ENCODE peak calls at places on chromosomes 6 and 20, in six cellular contexts. M is endothelial cell of umbilical vein, O is suprapubic skin, K is gastrocnemius medialis, G is adrenal gland, E is uterus. I is an unnamed sample.
A peak's percentile ranks its signal among the peaks of the same experiment; 100 is the strongest.

GRCh38 chr6:134249412-134249758 is 68.5 kb downstream of the SGK1 start:
- DNase-seq in M (no peak), O (no peak), K (no peak), G (no peak), E (no peak), I (no peak)

GRCh38 chr20:8721098-8721497 is 347.8 kb upstream of the PLCB4 start:
- DNase-seq in M (peak; percentile 72), O (no peak), K (no peak), G (peak; percentile 84), E (peak; percentile 33), I (peak; percentile 57)

GRCh38 chr6:152301021-152301805 is 335.9 kb downstream of the SYNE1 start:
- DNase-seq in M (no peak), O (no peak), K (no peak), G (no peak), E (no peak), I (no peak)

GRCh38 chr20:11178946-11179654 is 505.3 kb upstream of the JAG1 start:
- DNase-seq in M (peak; percentile 95), O (no peak), K (no peak), G (no peak), E (no peak), I (no peak)

GRCh38 chr6:62891065-62891647 is 320.1 kb upstream of the FKBP1C start:
- DNase-seq in M (no peak), O (no peak), K (no peak), G (no peak), E (no peak), I (no peak)

GRCh38 chr6:35911871-35912653 is 8.8 kb downstream of the SRPK1 start:
- DNase-seq in M (no peak), O (no peak), K (no peak), G (no peak), E (no peak), I (no peak)

GRCh38 chr20:48431635-48432034 is 396.2 kb downstream of the PREX1 start:
- DNase-seq in M (no peak), O (no peak), K (no peak), G (no peak), E (no peak), I (no peak)

GRCh38 chr6:73538116-73538779 is 17.4 kb upstream of the EEF1A1 start:
- DNase-seq in M (no peak), O (no peak), K (no peak), G (peak; percentile 2), E (no peak), I (no peak)

GRCh38 chr6:161080263-161080970 is 88.8 kb downstream of the MAP3K4 start:
- DNase-seq in M (no peak), O (no peak), K (no peak), G (no peak), E (no peak), I (no peak)

GRCh38 chr20:19071442-19071717 is 141.1 kb upstream of the SLC24A3 start:
- DNase-seq in M (no peak), O (no peak), K (no peak), G (no peak), E (no peak), I (no peak)
- H3K4me1 ChIP-seq in M (no peaks in the 10 kb centered on the region), O (peaks cover 7% of the 10 kb centered on the region), K (no peaks in the 10 kb centered on the region), G (no peaks in the 10 kb centered on the region), E (no peaks in the 10 kb centered on the region), I (no peaks in the 10 kb centered on the region)

GRCh38 chr6:139152892-139153271 is 18.0 kb downstream of the HECA start:
- DNase-seq in M (no peak), O (no peak), K (no peak), G (peak; percentile 40), E (no peak), I (no peak)

GRCh38 chr6:139152088-139152891 is 17.4 kb downstream of the HECA start:
- DNase-seq in M (peak; percentile 21), O (no peak), K (no peak), G (no peak), E (no peak), I (no peak)

GRCh38 chr6:139149383-139149782 is 14.5 kb downstream of the HECA start:
- DNase-seq in M (no peak), O (no peak), K (no peak), G (peak; percentile 49), E (no peak), I (no peak)

GRCh38 chr6:139150915-139151314 is 16.0 kb downstream of the HECA start:
- DNase-seq in M (no peak), O (no peak), K (no peak), G (no peak), E (no peak), I (no peak)

GRCh38 chr6:139151425-139152087 is 16.7 kb downstream of the HECA start:
- DNase-seq in M (no peak), O (no peak), K (no peak), G (no peak), E (no peak), I (no peak)
- TF ChIP-seq POLR2A in M (no peak), O (no peak), K (no peak), G (no peak), E (no peak), I (no peak)

GRCh38 chr6:18253635-18254034 is 10.7 kb downstream of the DEK start:
- DNase-seq in M (no peak), O (no peak), K (no peak), G (no peak), E (no peak), I (no peak)
- H3K36me3 ChIP-seq in M (peaks cover 49% of the 10 kb centered on the region), O (peaks cover 40% of the 10 kb centered on the region), K (peaks cover 57% of the 10 kb centered on the region), G (no peaks in the 10 kb centered on the region), E (no peaks in the 10 kb centered on the region), I (no peaks in the 10 kb centered on the region)

DNA sequence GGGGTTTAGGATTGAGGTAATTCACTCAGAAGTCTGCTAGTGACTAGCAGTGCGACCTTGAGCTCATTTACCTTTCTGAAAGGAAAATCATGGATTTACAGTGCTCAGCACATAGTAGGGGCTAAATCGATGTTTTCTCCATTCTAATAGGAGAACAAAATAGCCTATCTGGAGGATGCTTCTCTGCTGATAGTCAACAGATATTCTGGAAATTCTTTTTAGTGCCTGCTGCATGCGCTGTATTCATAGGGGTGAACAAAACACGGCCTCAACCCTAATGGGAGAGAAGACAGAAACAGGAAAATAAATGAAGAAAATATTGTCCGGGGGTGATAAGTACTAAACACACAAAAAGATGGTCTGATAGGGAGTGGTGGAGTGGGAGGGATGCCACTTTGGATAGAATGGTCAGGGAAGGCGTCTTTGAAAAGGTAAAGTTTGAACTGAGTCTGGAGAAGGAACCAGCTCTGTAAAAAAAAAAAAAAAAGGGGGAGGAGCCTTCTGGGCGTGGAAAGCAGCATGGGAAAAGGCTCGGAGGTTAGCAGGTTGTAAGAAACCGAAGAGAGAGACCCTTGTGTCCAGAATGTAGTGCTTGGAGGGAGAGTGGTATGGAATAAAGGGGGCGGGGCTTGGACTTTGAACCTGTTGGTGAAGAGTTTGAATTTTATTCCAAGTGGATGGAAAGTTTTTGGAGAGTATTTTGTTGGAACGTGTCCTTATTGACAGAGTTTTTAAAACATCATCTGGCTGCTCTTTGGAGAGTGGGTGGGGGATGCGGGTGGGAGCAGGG is 1.7 kb downstream of the CHMP4B start:
- DNase-seq in M (peak; percentile 66), O (no peak), K (no peak), G (no peak), E (no peak), I (no peak)
- H3K4me1 ChIP-seq in M (peaks cover 23% of the 10 kb centered on the region), O (peaks cover 57% of the 10 kb centered on the region), K (peaks cover 49% of the 10 kb centered on the region), G (peaks cover 40% of the 10 kb centered on the region), E (peaks cover 3% of the 10 kb centered on the region), I (no peaks in the 10 kb centered on the region)